ENCODE peak calls at places on chromosome 2, in seven cellular contexts. L is epithelial cell of esophagus; A is stimulated activated CD4-positive, alpha-beta T cell treated with anti-CD3 and anti-CD28 coated beads, Interleukin-15, amount 100 ng/mL, for 24 hours; S is choroid plexus epithelial cell; E is OCI-LY7; O is H54; X is NCI-H510A. W is an unnamed sample.
A peak's percentile ranks its signal among the peaks of the same experiment; 100 is the strongest.

GRCh38 chr2:152715854-152716428 is 1.3 kb downstream of the PRPF40A start:
- DNase-seq in L (peak; percentile 68), A (peak; percentile 51), S (peak; percentile 27), E (peak; percentile 66), O (no peak), X (peak; percentile 4), W (peak; percentile 37)

GRCh38 chr2:25307949-25308557 is 33.7 kb downstream of the DNMT3A start:
- DNase-seq in L (no peak), A (no peak), S (no peak), E (no peak), O (no peak), X (no peak), W (no peak)

GRCh38 chr2:236568068-236568921 is 1.3 kb upstream of the ACKR3 start:
- DNase-seq in L (peak; percentile 33), A (peak; percentile 65), S (peak; percentile 54), E (no peak), O (no peak), X (no peak), W (peak; percentile 60)

GRCh38 chr2:150981826-150982225 is 279.8 kb downstream of the RBM43 start:
- DNase-seq in L (no peak), A (no peak), S (peak; percentile 66), E (no peak), O (no peak), X (no peak), W (no peak)

GRCh38 chr2:110804433-110804832 is 72.1 kb downstream of the ACOXL start:
- DNase-seq in L (no peak), A (no peak), S (no peak), E (no peak), O (no peak), X (no peak), W (no peak)

GRCh38 chr2:8162602-8163001 is 519.3 kb upstream of the ID2 start:
- DNase-seq in L (no peak), A (no peak), S (no peak), E (no peak), O (no peak), X (no peak), W (no peak)

GRCh38 chr2:215579809-215580208 is 143.9 kb upstream of the FN1 start:
- DNase-seq in L (peak; percentile 85), A (no peak), S (peak; percentile 98), E (no peak), O (no peak), X (no peak), W (no peak)

GRCh38 chr2:148282201-148282600 is 261.3 kb downstream of the MBD5 start:
- DNase-seq in L (peak; percentile 79), A (no peak), S (peak; percentile 35), E (no peak), O (no peak), X (no peak), W (no peak)

GRCh38 chr2:26363323-26363722 is 16.7 kb upstream of the ADGRF3 start:
- DNase-seq in L (peak; percentile 50), A (no peak), S (peak; percentile 35), E (no peak), O (no peak), X (no peak), W (no peak)

GRCh38 chr2:37459095-37459981 is 114.9 kb downstream of the QPCT start:
- DNase-seq in L (peak; percentile 47), A (no peak), S (peak; percentile 89), E (no peak), O (peak; percentile 12), X (no peak), W (no peak)

GRCh38 chr2:63440612-63441011 is 147.7 kb downstream of the WDPCP start:
- DNase-seq in L (peak; percentile 45), A (no peak), S (peak; percentile 68), E (no peak), O (no peak), X (no peak), W (no peak)

GRCh38 chr2:102070058-102070642 is 72.4 kb upstream of the IL1R1 start:
- DNase-seq in L (no peak), A (no peak), S (peak; percentile 85), E (no peak), O (peak; percentile 70), X (no peak), W (no peak)

GRCh38 chr2:121099329-121100318 is 185.4 kb downstream of the TFCP2L1 start:
- DNase-seq in L (peak; percentile 29), A (no peak), S (no peak), E (peak; percentile 11), O (no peak), X (no peak), W (no peak)

GRCh38 chr2:239369631-239370161 is 31.1 kb downstream of the HDAC4 start:
- DNase-seq in L (peak; percentile 5), A (peak; percentile 86), S (no peak), E (peak; percentile 73), O (no peak), X (peak; percentile 34), W (peak; percentile 75)

GRCh38 chr2:223585691-223586090 is 16.5 kb downstream of the SCG2 start:
- DNase-seq in L (peak; percentile 15), A (no peak), S (peak; percentile 78), E (no peak), O (no peak), X (no peak), W (no peak)

GRCh38 chr2:74205586-74205985 is 7.2 kb downstream of the MTHFD2 start:
- DNase-seq in L (peak; percentile 76), A (peak; percentile 31), S (no peak), E (no peak), O (no peak), X (no peak), W (no peak)

GRCh38 chr2:29072251-29072650 is 2.1 kb downstream of the PCARE start:
- DNase-seq in L (no peak), A (no peak), S (no peak), E (no peak), O (no peak), X (no peak), W (no peak)

GRCh38 chr2:107648781-107649413 is 177.8 kb upstream of the RGPD4 start:
- DNase-seq in L (no peak), A (no peak), S (no peak), E (no peak), O (no peak), X (no peak), W (no peak)

GRCh38 chr2:64543006-64543697 is 19.0 kb downstream of the AFTPH start:
- DNase-seq in L (peak; percentile 29), A (no peak), S (peak; percentile 5), E (no peak), O (no peak), X (no peak), W (no peak)

GRCh38 chr2:41722668-41723369 is 325.0 kb upstream of the PKDCC start:
- DNase-seq in L (peak; percentile 80), A (no peak), S (peak; percentile 94), E (no peak), O (no peak), X (peak; percentile 55), W (no peak)

GRCh38 chr2:241901018-241901380 is 31.5 kb downstream of the RTP5 start:
- DNase-seq in L (no peak), A (no peak), S (no peak), E (no peak), O (no peak), X (no peak), W (no peak)

GRCh38 chr2:53768233-53768542 is 584 bp downstream of the CHAC2 start:
- DNase-seq in L (no peak), A (peak; percentile 63), S (peak; percentile 36), E (peak; percentile 79), O (no peak), X (no peak), W (no peak)

W was measured in stimulated activated naive CD8-positive, alpha-beta T cell treated with anti-CD3 and anti-CD28 coated beads, Interleukin-15, Interleukin-2, amounts not matched to agents 100 U/mL and 50 U/mL, for 24 hours.